ENCODE peak calls at places on chromosome 18, in seven cellular contexts. One of them, this sample, is unnamed.
A peak's percentile ranks its signal among the peaks of the same experiment; 100 is the strongest.

GRCh38 chr18:12410121-12410520 is 2.4 kb downstream of the PRELID3A start:
- DNase-seq in fibroblast of pulmonary artery: no peak
- DNase-seq in A549: no peak
- DNase-seq in GM20000: no peak
- DNase-seq in cardiac muscle cell: peak; percentile 13
- DNase-seq in kidney: no peak
- DNase-seq in H9: no peak
- DNase-seq in this sample: no peak

GRCh38 chr18:56841836-56842235 is 190.7 kb downstream of the WDR7 start:
- DNase-seq in H9: no peak
- DNase-seq in GM20000: no peak
- DNase-seq in kidney: no peak
- DNase-seq in cardiac muscle cell: no peak
- DNase-seq in fibroblast of pulmonary artery: no peak
- DNase-seq in A549: no peak
- DNase-seq in this sample: no peak

GRCh38 chr18:74082476-74083070 is 65.1 kb downstream of the FBXO15 start:
- DNase-seq in A549: peak; percentile 60
- DNase-seq in GM20000: peak; percentile 51
- DNase-seq in fibroblast of pulmonary artery: peak; percentile 24
- DNase-seq in H9: peak; percentile 91
- DNase-seq in kidney: no peak
- DNase-seq in cardiac muscle cell: peak; percentile 58
- DNase-seq in this sample: no peak

GRCh38 chr18:73824684-73825083 is 322.9 kb downstream of the FBXO15 start:
- DNase-seq in H9: no peak
- DNase-seq in kidney: no peak
- DNase-seq in cardiac muscle cell: no peak
- DNase-seq in GM20000: no peak
- DNase-seq in fibroblast of pulmonary artery: no peak
- DNase-seq in A549: no peak
- DNase-seq in this sample: no peak

GRCh38 chr18:24678626-24679025 is 218.2 kb downstream of the HRH4 start:
- DNase-seq in kidney: no peak
- DNase-seq in H9: no peak
- DNase-seq in fibroblast of pulmonary artery: no peak
- DNase-seq in GM20000: no peak
- DNase-seq in cardiac muscle cell: no peak
- DNase-seq in A549: no peak
- DNase-seq in this sample: no peak

GRCh38 chr18:78900938-78901909 is 78.4 kb upstream of the SALL3 start:
- DNase-seq in A549: no peak
- DNase-seq in kidney: no peak
- DNase-seq in fibroblast of pulmonary artery: no peak
- DNase-seq in GM20000: no peak
- DNase-seq in H9: no peak
- DNase-seq in cardiac muscle cell: no peak
- DNase-seq in this sample: no peak

GRCh38 chr18:51253476-51253875 is 56.0 kb upstream of the MEX3C start:
- DNase-seq in H9: no peak
- DNase-seq in A549: no peak
- DNase-seq in kidney: no peak
- DNase-seq in cardiac muscle cell: no peak
- DNase-seq in fibroblast of pulmonary artery: no peak
- DNase-seq in GM20000: no peak
- DNase-seq in this sample: no peak

GRCh38 chr18:3520230-3521085 is 70.5 kb downstream of the TGIF1 start:
- DNase-seq in GM20000: no peak
- DNase-seq in H9: no peak
- DNase-seq in cardiac muscle cell: no peak
- DNase-seq in fibroblast of pulmonary artery: no peak
- DNase-seq in A549: no peak
- DNase-seq in kidney: no peak
- DNase-seq in this sample: no peak

GRCh38 chr18:33826151-33826550 is 248.1 kb downstream of the ASXL3 start:
- DNase-seq in cardiac muscle cell: no peak
- DNase-seq in H9: no peak
- DNase-seq in A549: no peak
- DNase-seq in GM20000: no peak
- DNase-seq in kidney: no peak
- DNase-seq in fibroblast of pulmonary artery: no peak
- DNase-seq in this sample: no peak

GRCh38 chr18:79543861-79544385 is 135.7 kb upstream of the CTDP1 start:
- DNase-seq in A549: no peak
- DNase-seq in GM20000: no peak
- DNase-seq in kidney: peak; percentile 65
- DNase-seq in cardiac muscle cell: no peak
- DNase-seq in fibroblast of pulmonary artery: no peak
- DNase-seq in H9: peak; percentile 15
- DNase-seq in this sample: peak; percentile 92

GRCh38 chr18:33647365-33647764 is 69.3 kb downstream of the ASXL3 start:
- DNase-seq in fibroblast of pulmonary artery: no peak
- DNase-seq in kidney: no peak
- DNase-seq in A549: no peak
- DNase-seq in H9: no peak
- DNase-seq in cardiac muscle cell: no peak
- DNase-seq in GM20000: no peak
- DNase-seq in this sample: no peak

GRCh38 chr18:12026562-12026961 is 45.3 kb downstream of the IMPA2 start:
- DNase-seq in fibroblast of pulmonary artery: no peak
- DNase-seq in cardiac muscle cell: no peak
- DNase-seq in kidney: no peak
- DNase-seq in H9: no peak
- DNase-seq in GM20000: no peak
- DNase-seq in A549: no peak
- DNase-seq in this sample: peak; percentile 57

GRCh38 chr18:74064510-74064909 is 83.1 kb downstream of the FBXO15 start:
- DNase-seq in H9: no peak
- DNase-seq in A549: no peak
- DNase-seq in cardiac muscle cell: no peak
- DNase-seq in fibroblast of pulmonary artery: no peak
- DNase-seq in kidney: no peak
- DNase-seq in GM20000: no peak
- DNase-seq in this sample: no peak

GRCh38 chr18:31598021-31598805 is 6.5 kb downstream of the TTR start:
- DNase-seq in cardiac muscle cell: no peak
- DNase-seq in A549: no peak
- DNase-seq in GM20000: no peak
- DNase-seq in kidney: no peak
- DNase-seq in H9: no peak
- DNase-seq in fibroblast of pulmonary artery: no peak
- DNase-seq in this sample: no peak

GRCh38 chr18:45449761-45450227 is 165.5 kb upstream of the SLC14A2 start:
- DNase-seq in kidney: peak; percentile 94
- DNase-seq in fibroblast of pulmonary artery: no peak
- DNase-seq in GM20000: no peak
- DNase-seq in A549: no peak
- DNase-seq in cardiac muscle cell: no peak
- DNase-seq in H9: no peak
- DNase-seq in this sample: no peak

GRCh38 chr18:55731594-55732042 is 143.6 kb upstream of the TCF4 start:
- DNase-seq in H9: no peak
- DNase-seq in GM20000: no peak
- DNase-seq in cardiac muscle cell: no peak
- DNase-seq in A549: no peak
- DNase-seq in kidney: no peak
- DNase-seq in fibroblast of pulmonary artery: peak; percentile 82
- DNase-seq in this sample: no peak

GRCh38 chr18:4593895-4594294 is 138.8 kb upstream of the DLGAP1 start:
- DNase-seq in H9: no peak
- DNase-seq in kidney: no peak
- DNase-seq in cardiac muscle cell: no peak
- DNase-seq in A549: no peak
- DNase-seq in GM20000: no peak
- DNase-seq in fibroblast of pulmonary artery: no peak
- DNase-seq in this sample: no peak

GRCh38 chr18:53796042-53796729 is 428.3 kb downstream of the MBD2 start:
- DNase-seq in cardiac muscle cell: no peak
- DNase-seq in kidney: no peak
- DNase-seq in A549: no peak
- DNase-seq in fibroblast of pulmonary artery: peak; percentile 92
- DNase-seq in GM20000: peak; percentile 10
- DNase-seq in H9: no peak
- DNase-seq in this sample: no peak

GRCh38 chr18:79943608-79944125 is 7.8 kb downstream of the SLC66A2 start:
- DNase-seq in cardiac muscle cell: no peak
- DNase-seq in GM20000: no peak
- DNase-seq in A549: no peak
- DNase-seq in fibroblast of pulmonary artery: no peak
- DNase-seq in H9: peak; percentile 33
- DNase-seq in kidney: peak; percentile 67
- DNase-seq in this sample: peak; percentile 90

GRCh38 chr18:75201936-75202335 is 7.0 kb downstream of the PTGR3 start:
- DNase-seq in fibroblast of pulmonary artery: no peak
- DNase-seq in kidney: no peak
- DNase-seq in A549: no peak
- DNase-seq in GM20000: no peak
- DNase-seq in H9: no peak
- DNase-seq in cardiac muscle cell: no peak
- DNase-seq in this sample: no peak

GRCh38 chr18:5518899-5519371 is 24.9 kb downstream of the EPB41L3 start:
- DNase-seq in A549: no peak
- DNase-seq in fibroblast of pulmonary artery: peak; percentile 90
- DNase-seq in GM20000: no peak
- DNase-seq in H9: no peak
- DNase-seq in cardiac muscle cell: no peak
- DNase-seq in kidney: no peak
- DNase-seq in this sample: no peak

GRCh38 chr18:63037491-63037890 is 282.1 kb downstream of the BCL2 start:
- DNase-seq in kidney: no peak
- DNase-seq in H9: no peak
- DNase-seq in cardiac muscle cell: no peak
- DNase-seq in GM20000: no peak
- DNase-seq in A549: no peak
- DNase-seq in fibroblast of pulmonary artery: no peak
- DNase-seq in this sample: no peak

GRCh38 chr18:74748809-74749208 is 151.1 kb downstream of the ZNF407 start:
- DNase-seq in cardiac muscle cell: no peak
- DNase-seq in fibroblast of pulmonary artery: no peak
- DNase-seq in H9: no peak
- DNase-seq in GM20000: no peak
- DNase-seq in kidney: no peak
- DNase-seq in A549: no peak
- DNase-seq in this sample: no peak

GRCh38 chr18:63071566-63072175 is 247.9 kb downstream of the BCL2 start:
- DNase-seq in cardiac muscle cell: no peak
- DNase-seq in fibroblast of pulmonary artery: no peak
- DNase-seq in GM20000: no peak
- DNase-seq in kidney: no peak
- DNase-seq in H9: no peak
- DNase-seq in A549: no peak
- DNase-seq in this sample: no peak

GRCh38 chr18:2978626-2979025 is 34.3 kb downstream of the LPIN2 start:
- DNase-seq in fibroblast of pulmonary artery: peak; percentile 60
- DNase-seq in H9: no peak
- DNase-seq in A549: peak; percentile 21
- DNase-seq in cardiac muscle cell: no peak
- DNase-seq in kidney: no peak
- DNase-seq in GM20000: no peak
- DNase-seq in this sample: no peak

GRCh38 chr18:29145993-29146539 is 969.1 kb upstream of the CDH2 start:
- DNase-seq in kidney: no peak
- DNase-seq in A549: no peak
- DNase-seq in H9: no peak
- DNase-seq in GM20000: no peak
- DNase-seq in cardiac muscle cell: no peak
- DNase-seq in fibroblast of pulmonary artery: no peak
- DNase-seq in this sample: no peak

GRCh38 chr18:36714476-36714875 is 114.3 kb downstream of the TPGS2 start:
- DNase-seq in A549: no peak
- DNase-seq in cardiac muscle cell: no peak
- DNase-seq in fibroblast of pulmonary artery: no peak
- DNase-seq in kidney: no peak
- DNase-seq in GM20000: no peak
- DNase-seq in H9: no peak
- DNase-seq in this sample: no peak
- TF ChIP-seq CTCF in A549: no peak
- TF ChIP-seq CTCF in cardiac muscle cell: no peak
- TF ChIP-seq CTCF in fibroblast of pulmonary artery: no peak
- TF ChIP-seq CTCF in kidney: no peak
- TF ChIP-seq CTCF in GM20000: no peak
- TF ChIP-seq CTCF in H9: peak; percentile 51
- TF ChIP-seq CTCF in this sample: no peak

GRCh38 chr18:49886891-49887764 is 73.8 kb upstream of the ACAA2 start:
- DNase-seq in kidney: no peak
- DNase-seq in cardiac muscle cell: no peak
- DNase-seq in A549: no peak
- DNase-seq in H9: peak; percentile 44
- DNase-seq in GM20000: no peak
- DNase-seq in fibroblast of pulmonary artery: no peak
- DNase-seq in this sample: no peak
- TF ChIP-seq CTCF in kidney: no peak
- TF ChIP-seq CTCF in cardiac muscle cell: no peak
- TF ChIP-seq CTCF in A549: no peak
- TF ChIP-seq CTCF in H9: peak; percentile 57
- TF ChIP-seq CTCF in GM20000: no peak
- TF ChIP-seq CTCF in fibroblast of pulmonary artery: peak; percentile 8
- TF ChIP-seq CTCF in this sample: no peak

GRCh38 chr18:23570912-23571504 is 15.3 kb downstream of the NPC1 start:
- DNase-seq in cardiac muscle cell: no peak
- DNase-seq in H9: no peak
- DNase-seq in GM20000: no peak
- DNase-seq in A549: no peak
- DNase-seq in kidney: no peak
- DNase-seq in fibroblast of pulmonary artery: no peak
- DNase-seq in this sample: no peak
- TF ChIP-seq CTCF in cardiac muscle cell: no peak
- TF ChIP-seq CTCF in H9: no peak
- TF ChIP-seq CTCF in GM20000: no peak
- TF ChIP-seq CTCF in A549: no peak
- TF ChIP-seq CTCF in kidney: no peak
- TF ChIP-seq CTCF in fibroblast of pulmonary artery: no peak
- TF ChIP-seq CTCF in this sample: no peak

GRCh38 chr18:77648415-77648814 is 398.8 kb downstream of the GALR1 start:
- DNase-seq in fibroblast of pulmonary artery: no peak
- DNase-seq in GM20000: no peak
- DNase-seq in A549: no peak
- DNase-seq in H9: no peak
- DNase-seq in kidney: no peak
- DNase-seq in cardiac muscle cell: no peak
- DNase-seq in this sample: no peak

GRCh38 chr18:77654302-77654701 is 404.7 kb downstream of the GALR1 start:
- DNase-seq in A549: no peak
- DNase-seq in cardiac muscle cell: no peak
- DNase-seq in kidney: no peak
- DNase-seq in fibroblast of pulmonary artery: no peak
- DNase-seq in H9: no peak
- DNase-seq in GM20000: no peak
- DNase-seq in this sample: no peak

GRCh38 chr18:77651441-77651840 is 401.8 kb downstream of the GALR1 start:
- DNase-seq in GM20000: no peak
- DNase-seq in A549: no peak
- DNase-seq in cardiac muscle cell: no peak
- DNase-seq in kidney: peak; percentile 72
- DNase-seq in H9: no peak
- DNase-seq in fibroblast of pulmonary artery: no peak
- DNase-seq in this sample: no peak

GRCh38 chr18:77653792-77654191 is 404.1 kb downstream of the GALR1 start:
- DNase-seq in GM20000: no peak
- DNase-seq in A549: no peak
- DNase-seq in kidney: peak; percentile 19
- DNase-seq in cardiac muscle cell: no peak
- DNase-seq in fibroblast of pulmonary artery: no peak
- DNase-seq in H9: no peak
- DNase-seq in this sample: no peak

GRCh38 chr18:77650799-77651385 is 401.2 kb downstream of the GALR1 start:
- DNase-seq in H9: peak; percentile 83
- DNase-seq in kidney: peak; percentile 85
- DNase-seq in fibroblast of pulmonary artery: peak; percentile 30
- DNase-seq in A549: peak; percentile 36
- DNase-seq in GM20000: peak; percentile 83
- DNase-seq in cardiac muscle cell: peak; percentile 81
- DNase-seq in this sample: no peak
- TF ChIP-seq CTCF in H9: peak; percentile 99
- TF ChIP-seq CTCF in kidney: peak; percentile 78
- TF ChIP-seq CTCF in fibroblast of pulmonary artery: peak; percentile 43
- TF ChIP-seq CTCF in A549: peak; percentile 53
- TF ChIP-seq CTCF in GM20000: peak; percentile 78
- TF ChIP-seq CTCF in cardiac muscle cell: peak; percentile 86
- TF ChIP-seq CTCF in this sample: peak; percentile 83

This sample was measured in chondrocyte.